ENCODE peak calls at places on chromosomes 16 and 17, in nine cellular contexts. M is suprapubic skin, T is GM23338, X is foreskin fibroblast, Y is IMR-90, H is Panc1, P is transverse colon, Q is gastrocnemius medialis, L is cardiac fibroblast. G is an unnamed sample.
A peak's percentile ranks its signal among the peaks of the same experiment; 100 is the strongest.

GRCh38 chr17:45675012-45675411 is 109.1 kb upstream of the CRHR1 start:
- DNase-seq in T (no peak), L (no peak), M (no peak), Y (no peak), P (no peak), H (no peak), Q (no peak), X (no peak), G (no peak)

GRCh38 chr17:17576772-17577234 is 14.7 kb downstream of the PEMT start:
- DNase-seq in M (no peak), P (no peak), H (no peak), Q (no peak), X (peak; percentile 73), T (no peak), Y (no peak), L (no peak), G (no peak)

GRCh38 chr16:11134722-11135121 is 121.3 kb downstream of the SOCS1 start:
- DNase-seq in X (peak; percentile 26), H (no peak), Y (no peak), P (no peak), M (no peak), T (no peak), Q (peak; percentile 62), L (peak; percentile 21), G (no peak)

GRCh38 chr17:82534401-82534812 is 14.9 kb downstream of the FOXK2 start:
- DNase-seq in L (no peak), T (no peak), H (no peak), X (no peak), M (no peak), Y (no peak), P (no peak), Q (no peak), G (no peak)

GRCh38 chr16:50868577-50868976 is 126.7 kb downstream of the CYLD start:
- DNase-seq in P (no peak), T (no peak), Y (no peak), X (no peak), M (no peak), L (no peak), Q (no peak), H (no peak), G (no peak)

GRCh38 chr16:12257926-12258561 is 281.5 kb downstream of the SNX29 start:
- DNase-seq in P (peak; percentile 77), T (peak; percentile 28), H (no peak), Q (peak; percentile 22), X (no peak), L (no peak), Y (no peak), M (no peak), G (no peak)

GRCh38 chr17:16419929-16420271 is 4.5 kb downstream of the TRPV2 start:
- DNase-seq in Y (peak; percentile 86), L (peak; percentile 55), Q (no peak), P (no peak), M (no peak), X (peak; percentile 89), T (no peak), H (no peak), G (peak; percentile 90)

GRCh38 chr16:77780378-77780837 is 8.0 kb upstream of the VAT1L start:
- DNase-seq in H (peak; percentile 33), X (peak; percentile 60), M (no peak), P (no peak), Y (peak; percentile 98), L (peak; percentile 49), Q (no peak), T (no peak), G (peak; percentile 92)

GRCh38 chr17:63542942-63543821 is 7.1 kb upstream of the DCAF7 start:
- DNase-seq in M (no peak), L (no peak), H (no peak), T (peak; percentile 24), P (peak; percentile 32), X (no peak), Q (peak; percentile 5), Y (no peak), G (no peak)

GRCh38 chr17:29590979-29591736 is 1.7 kb upstream of the GIT1 start:
- DNase-seq in X (peak; percentile 77), T (peak; percentile 86), Q (peak; percentile 56), H (no peak), L (peak; percentile 61), P (peak; percentile 42), M (no peak), Y (peak; percentile 45), G (no peak)

GRCh38 chr16:86880316-86881117 is 302.2 kb downstream of the FOXL1 start:
- DNase-seq in Y (peak; percentile 71), M (no peak), H (no peak), P (no peak), Q (no peak), X (peak; percentile 80), L (no peak), T (no peak), G (no peak)

GRCh38 chr16:28097500-28097899 is 34.0 kb upstream of the GSG1L start:
- DNase-seq in H (no peak), L (no peak), X (no peak), Y (no peak), M (no peak), T (no peak), Q (no peak), P (no peak), G (no peak)

GRCh38 chr16:85459529-85460251 is 153.4 kb upstream of the GSE1 start:
- DNase-seq in H (no peak), Y (no peak), X (peak; percentile 28), M (no peak), T (no peak), L (no peak), Q (peak; percentile 77), P (peak; percentile 64), G (no peak)

GRCh38 chr16:85461814-85462404 is 151.2 kb upstream of the GSE1 start:
- DNase-seq in X (peak; percentile 61), M (no peak), T (peak; percentile 80), P (no peak), Y (peak; percentile 50), Q (no peak), L (peak; percentile 53), H (no peak), G (peak; percentile 43)

GRCh38 chr16:85458952-85459351 is 154.2 kb upstream of the GSE1 start:
- DNase-seq in L (no peak), T (no peak), H (no peak), P (no peak), Q (no peak), Y (no peak), M (no peak), X (no peak), G (no peak)

GRCh38 chr16:85460983-85461813 is 151.9 kb upstream of the GSE1 start:
- DNase-seq in T (no peak), H (no peak), Q (peak; percentile 66), P (no peak), X (peak; percentile 75), Y (peak; percentile 56), L (peak; percentile 55), M (no peak), G (no peak)

DNA sequence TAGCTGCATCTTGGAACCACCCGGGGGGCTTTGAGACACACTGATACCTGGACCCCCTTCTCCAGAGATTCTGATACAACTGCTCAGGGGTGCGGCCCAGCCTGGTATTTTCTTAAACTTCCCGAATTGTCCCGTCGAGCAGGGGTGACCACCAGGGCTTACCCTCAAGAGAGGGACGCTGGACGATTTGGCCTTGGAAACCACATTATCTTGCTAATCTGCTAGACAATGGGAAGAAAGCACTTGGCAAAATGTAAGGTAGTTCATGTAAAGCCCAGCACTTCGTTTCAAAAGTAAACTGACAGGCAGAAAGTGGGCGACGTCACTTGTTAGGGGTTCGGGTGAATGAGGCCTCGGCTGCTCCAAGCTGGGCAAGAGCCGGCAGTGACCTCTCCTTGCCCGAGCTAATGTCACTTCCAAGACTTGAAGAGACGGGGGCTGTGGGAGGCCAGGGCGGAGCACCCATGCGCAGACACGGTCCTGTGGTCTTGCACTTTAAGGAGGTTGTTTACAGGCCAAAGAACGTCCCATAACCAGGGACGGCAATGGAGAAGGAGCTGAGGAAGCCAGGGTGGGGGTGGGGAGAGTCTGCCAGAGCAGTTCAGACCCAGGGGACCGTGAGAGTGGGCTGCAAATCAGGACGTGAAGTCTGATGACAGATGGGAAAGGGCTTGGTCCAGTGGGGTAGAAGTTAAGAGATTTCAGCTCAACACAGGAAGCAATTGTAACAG is 152.7 kb upstream of the GSE1 start:
- DNase-seq in Y (no peak), X (no peak), M (no peak), H (no peak), L (peak; percentile 66), P (no peak), Q (peak; percentile 42), T (peak; percentile 67), G (no peak)
- H3K4me3 ChIP-seq in Y (no peak overlapping the region), X (no peak overlapping the region), M (no peak overlapping the region), H (no peak overlapping the region), L (no peak overlapping the region), P (no peak overlapping the region), Q (no peak overlapping the region), T (peak overlapping the region; percentile 4), G (no peak overlapping the region)

GRCh38 chr17:13230350-13230900 is 212.6 kb upstream of the ELAC2 start:
- DNase-seq in L (no peak), T (no peak), M (no peak), X (no peak), Q (no peak), P (no peak), Y (no peak), H (no peak), G (no peak)
- TF ChIP-seq CTCF in L (no peak), T (no peak), M (no peak), X (no peak), Q (no peak), P (no peak), Y (no peak), H (no peak), G (no peak)

GRCh38 chr16:57628008-57628781 is at the start of gene ADGRG1:
- DNase-seq in H (peak; percentile 41), M (no peak), Y (peak; percentile 97), X (peak; percentile 97), L (peak; percentile 96), Q (peak; percentile 25), T (peak; percentile 77), P (no peak), G (peak; percentile 94)
- H3K4me3 ChIP-seq in H (peak within 1 kb of the TSS; percentile 17), M (peak within 1 kb of the TSS; percentile 38), Y (peak within 1 kb of the TSS; percentile 20), X (peak within 1 kb of the TSS; percentile 52), L (peak within 1 kb of the TSS; percentile 46), Q (peak within 1 kb of the TSS; percentile 43), T (peak within 1 kb of the TSS; percentile 41), P (no peak within 1 kb of the TSS), G (peak within 1 kb of the TSS; percentile 24)

GRCh38 chr17:28578246-28579195 is 1.8 kb upstream of the ALDOC start:
- DNase-seq in Y (no peak), Q (no peak), T (no peak), X (no peak), L (no peak), P (no peak), H (no peak), M (no peak), G (no peak)

GRCh38 chr17:28577466-28577824 is 750 bp upstream of the ALDOC start:
- DNase-seq in L (no peak), X (no peak), P (no peak), T (no peak), H (no peak), M (no peak), Q (no peak), Y (no peak), G (no peak)

GRCh38 chr17:28574536-28574935 is 2.2 kb downstream of the ALDOC start:
- DNase-seq in T (no peak), Q (no peak), H (no peak), Y (no peak), M (no peak), X (no peak), L (no peak), P (no peak), G (no peak)

GRCh38 chr17:28575126-28575795 is 1.4 kb downstream of the ALDOC start:
- DNase-seq in M (no peak), Y (no peak), L (peak; percentile 23), H (no peak), P (no peak), X (peak; percentile 14), Q (no peak), T (peak; percentile 15), G (no peak)

GRCh38 chr17:28576758-28577465 is at the start of gene ALDOC:
- DNase-seq in Q (peak; percentile 95), M (peak; percentile 96), H (peak; percentile 27), Y (peak; percentile 91), P (peak; percentile 98), T (peak; percentile 99), X (peak; percentile 98), L (peak; percentile 96), G (peak; percentile 91)
- TF ChIP-seq CTCF in Q (no peak), M (no peak), H (no peak), Y (no peak), P (no peak), T (no peak), X (no peak), L (no peak), G (no peak)